ENCODE peak calls at places on chromosomes 3 and 15, in seven cellular contexts. L is bronchial epithelial cell, I is GM12865, A is hepatocyte, C is fibroblast of mammary gland, E is fibroblast of the aortic adventitia, F is fibroblast of pulmonary artery. W is an unnamed sample.

GRCh38 chr3:176767385-176767784 is 429.9 kb downstream of the TBL1XR1 start:
- DNase-seq in L (peak), I (no peak), A (no peak), C (peak), E (peak), F (peak), W (no peak)

GRCh38 chr15:67479781-67480180 is 41.1 kb upstream of the C15orf61 start:
- DNase-seq in L (no peak), I (no peak), A (no peak), C (peak), E (peak), F (peak), W (no peak)

GRCh38 chr3:62785384-62785783 is 89.8 kb downstream of the CADPS start:
- DNase-seq in L (peak), I (no peak), A (no peak), C (no peak), E (no peak), F (no peak), W (no peak)

GRCh38 chr15:44308415-44308814 is 19.9 kb downstream of the GOLM2 start:
- DNase-seq in L (no peak), I (peak), A (no peak), C (no peak), E (no peak), F (no peak), W (peak)

GRCh38 chr3:73848173-73848751 is 223.5 kb upstream of the PDZRN3 start:
- DNase-seq in L (peak), I (peak), A (peak), C (peak), E (peak), F (peak), W (no peak)

GRCh38 chr15:81373996-81374395 is at the start of gene TMC3:
- DNase-seq in L (no peak), I (no peak), A (no peak), C (no peak), E (peak), F (no peak), W (no peak)

GRCh38 chr3:32296251-32297204 is 58.0 kb downstream of the CMTM8 start:
- DNase-seq in L (peak), I (peak), A (peak), C (peak), E (peak), F (peak), W (peak)

GRCh38 chr3:62277986-62278385 is 95.4 kb downstream of the FEZF2 start:
- DNase-seq in L (no peak), I (no peak), A (no peak), C (peak), E (peak), F (no peak), W (no peak)

GRCh38 chr15:99053380-99054024 is 45.9 kb upstream of the PGPEP1L start:
- DNase-seq in L (no peak), I (no peak), A (no peak), C (no peak), E (no peak), F (no peak), W (no peak)

GRCh38 chr3:13022348-13023250 is 50.6 kb downstream of the IQSEC1 start:
- DNase-seq in L (no peak), I (peak), A (peak), C (peak), E (peak), F (peak), W (no peak)

GRCh38 chr3:106333911-106334618 is 465.3 kb upstream of the CBLB start:
- DNase-seq in L (peak), I (peak), A (no peak), C (peak), E (peak), F (peak), W (peak)

GRCh38 chr15:54594115-54594514 is 602.6 kb downstream of the RSL24D1 start:
- DNase-seq in L (no peak), I (no peak), A (no peak), C (no peak), E (no peak), F (no peak), W (peak)

GRCh38 chr15:38668433-38669159 is 104.0 kb upstream of the RASGRP1 start:
- DNase-seq in L (no peak), I (no peak), A (no peak), C (no peak), E (no peak), F (no peak), W (no peak)

GRCh38 chr3:71380096-71380495 is 203.4 kb downstream of the FOXP1 start:
- DNase-seq in L (no peak), I (no peak), A (no peak), C (peak), E (peak), F (no peak), W (no peak)

GRCh38 chr15:82140859-82141258 is 95.0 kb upstream of the MEX3B start:
- DNase-seq in L (peak), I (no peak), A (no peak), C (no peak), E (no peak), F (no peak), W (no peak)

GRCh38 chr15:101264911-101265641 is 12.2 kb downstream of the SELENOS start:
- DNase-seq in L (no peak), I (peak), A (no peak), C (no peak), E (no peak), F (no peak), W (no peak)

GRCh38 chr15:58548308-58549012 is 116.7 kb downstream of the LIPC start:
- DNase-seq in L (no peak), I (no peak), A (no peak), C (no peak), E (no peak), F (no peak), W (no peak)

GRCh38 chr15:78316211-78317077 is 17.0 kb upstream of the SKIC8 start:
- DNase-seq in L (peak), I (peak), A (peak), C (no peak), E (no peak), F (no peak), W (no peak)

GRCh38 chr3:133610031-133610430 is 36.5 kb downstream of the CDV3 start:
- DNase-seq in L (no peak), I (no peak), A (no peak), C (no peak), E (no peak), F (no peak), W (no peak)

GRCh38 chr3:54527953-54528352 is 399.9 kb downstream of the LRTM1 start:
- DNase-seq in L (no peak), I (no peak), A (no peak), C (peak), E (peak), F (peak), W (no peak)

GRCh38 chr3:142945023-142945422 is 18.5 kb downstream of the PAQR9 start:
- DNase-seq in L (no peak), I (peak), A (no peak), C (no peak), E (no peak), F (no peak), W (no peak)

GRCh38 chr3:39378092-39378491 is 5.1 kb upstream of the SLC25A38 start:
- DNase-seq in L (peak), I (peak), A (peak), C (peak), E (peak), F (peak), W (peak)

GRCh38 chr3:81702126-81702525 is 59.3 kb downstream of the GBE1 start:
- DNase-seq in L (no peak), I (no peak), A (no peak), C (no peak), E (no peak), F (no peak), W (no peak)

GRCh38 chr3:143794793-143795462 is 53.3 kb downstream of the SLC9A9 start:
- DNase-seq in L (no peak), I (no peak), A (no peak), C (no peak), E (no peak), F (no peak), W (no peak)

GRCh38 chr3:78858910-78859309 is 908.9 kb downstream of the ROBO1 start:
- DNase-seq in L (no peak), I (no peak), A (no peak), C (no peak), E (no peak), F (no peak), W (no peak)

GRCh38 chr3:184592411-184593200 is 31.0 kb downstream of the EPHB3 start:
- DNase-seq in L (no peak), I (no peak), A (peak), C (peak), E (peak), F (peak), W (no peak)

GRCh38 chr15:100968043-100968966 is 49.1 kb downstream of the LRRK1 start:
- DNase-seq in L (peak), I (peak), A (no peak), C (peak), E (peak), F (peak), W (no peak)

GRCh38 chr3:159882784-159883779 is 105.6 kb upstream of the IL12A start:
- DNase-seq in L (peak), I (no peak), A (no peak), C (peak), E (no peak), F (peak), W (no peak)

GRCh38 chr3:163809540-163809993 is 1268.7 kb downstream of the SI start:
- DNase-seq in L (no peak), I (peak), A (no peak), C (no peak), E (no peak), F (no peak), W (no peak)

GRCh38 chr15:49082960-49083359 is 36.7 kb upstream of the SECISBP2L start:
- DNase-seq in L (no peak), I (no peak), A (no peak), C (peak), E (peak), F (peak), W (no peak)

GRCh38 chr3:104102386-104102785 is 1264.3 kb upstream of the ALCAM start:
- DNase-seq in L (peak), I (peak), A (peak), C (peak), E (peak), F (peak), W (peak)

GRCh38 chr15:78642341-78642740 is 1.3 kb upstream of the CHRNB4 start:
- DNase-seq in L (no peak), I (no peak), A (no peak), C (no peak), E (no peak), F (no peak), W (no peak)

GRCh38 chr3:138625707-138626365 is 17.3 kb downstream of the FAIM start:
- DNase-seq in L (peak), I (no peak), A (no peak), C (peak), E (peak), F (peak), W (no peak)

GRCh38 chr3:123067689-123068226 is 933 bp downstream of the PDIA5 start:
- DNase-seq in L (no peak), I (peak), A (no peak), C (no peak), E (no peak), F (no peak), W (peak)

GRCh38 chr3:119604878-119605277 is 7.2 kb downstream of the PLA1A start:
- DNase-seq in L (peak), I (no peak), A (no peak), C (peak), E (peak), F (peak), W (no peak)

GRCh38 chr3:9214599-9214998 is 34.8 kb downstream of the SRGAP3 start:
- DNase-seq in L (peak), I (no peak), A (no peak), C (peak), E (peak), F (peak), W (no peak)

GRCh38 chr3:50675179-50676030 is 678 bp downstream of the DOCK3 start:
- DNase-seq in L (no peak), I (no peak), A (peak), C (no peak), E (no peak), F (no peak), W (peak)

GRCh38 chr3:35946121-35946856 is 307.0 kb downstream of the ARPP21 start:
- DNase-seq in L (peak), I (peak), A (peak), C (peak), E (peak), F (peak), W (no peak)

DNA sequence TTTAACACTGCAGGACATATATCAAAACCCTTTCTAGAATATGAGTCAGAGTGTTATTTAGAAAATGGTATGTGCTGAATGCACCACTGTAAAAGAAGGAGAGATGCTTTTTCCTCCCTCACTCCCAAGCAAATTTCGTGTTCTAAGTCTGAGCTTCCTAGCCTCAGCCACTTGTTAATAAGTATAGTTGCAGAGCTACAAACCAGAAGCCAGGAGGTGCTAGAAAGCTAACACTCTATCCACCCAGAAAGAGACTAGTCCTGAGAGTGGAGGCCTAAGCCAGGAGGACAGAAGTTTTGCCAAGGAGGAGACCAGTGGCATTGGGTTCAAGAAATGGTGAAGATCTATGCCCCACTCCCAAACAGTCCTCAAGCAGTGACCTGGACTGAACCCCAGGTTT is 40.5 kb upstream of the GYG1 start:
- DNase-seq in L (no peak), I (peak), A (no peak), C (peak), E (no peak), F (no peak), W (no peak)
- TF ChIP-seq CTCF in L (peak), I (peak), A (peak), C (peak), E (peak), F (peak), W (peak)

GRCh38 chr15:43268111-43269105 is 1.7 kb upstream of the TGM5 start:
- DNase-seq in L (no peak), I (peak), A (no peak), C (no peak), E (peak), F (no peak), W (peak)
- TF ChIP-seq CTCF in L (peak), I (peak), A (no peak), C (peak), E (peak), F (peak), W (peak)

GRCh38 chr15:25709437-25710159 is 153.5 kb downstream of the ATP10A start:
- DNase-seq in L (no peak), I (no peak), A (no peak), C (no peak), E (no peak), F (no peak), W (no peak)

GRCh38 chr15:25711691-25712090 is 151.4 kb downstream of the ATP10A start:
- DNase-seq in L (no peak), I (no peak), A (no peak), C (no peak), E (no peak), F (no peak), W (no peak)

GRCh38 chr15:25711164-25711563 is 152.0 kb downstream of the ATP10A start:
- DNase-seq in L (no peak), I (no peak), A (no peak), C (no peak), E (no peak), F (no peak), W (no peak)

GRCh38 chr15:25708391-25708790 is 154.7 kb downstream of the ATP10A start:
- DNase-seq in L (no peak), I (no peak), A (no peak), C (no peak), E (no peak), F (no peak), W (no peak)

GRCh38 chr15:25710184-25710583 is 152.9 kb downstream of the ATP10A start:
- DNase-seq in L (no peak), I (peak), A (peak), C (peak), E (peak), F (peak), W (peak)
- TF ChIP-seq CTCF in L (peak), I (peak), A (peak), C (peak), E (peak), F (peak), W (peak)

GRCh38 chr3:1087066-1087555 is 5.7 kb upstream of the CNTN6 start:
- DNase-seq in L (peak), I (no peak), A (peak), C (peak), E (peak), F (peak), W (no peak)
- TF ChIP-seq CTCF in L (no peak), I (no peak), A (peak), C (peak), E (peak), F (peak), W (no peak)

DNA sequence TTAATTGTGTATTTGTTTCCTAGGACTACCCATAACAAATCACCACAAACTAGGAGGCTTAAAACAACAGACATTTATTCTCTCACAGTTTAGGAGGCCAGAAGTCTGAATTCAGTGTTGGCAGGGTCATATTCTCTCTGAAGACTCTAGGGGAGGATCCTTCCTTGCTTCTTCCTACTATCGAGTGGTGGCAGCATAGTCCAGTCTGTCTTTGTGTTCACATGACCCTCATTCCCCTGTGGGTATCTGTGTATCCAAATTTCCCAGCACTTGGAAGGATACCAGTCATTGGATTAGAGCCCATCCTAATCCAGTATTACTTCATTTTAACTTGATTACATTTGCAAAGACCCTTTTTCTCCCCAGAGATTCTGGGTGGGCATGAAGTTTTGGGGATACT is 63.8 kb downstream of the GMPS start:
- DNase-seq in L (no peak), I (no peak), A (no peak), C (peak), E (peak), F (peak), W (no peak)
- TF ChIP-seq CTCF in L (no peak), I (no peak), A (no peak), C (peak), E (peak), F (peak), W (no peak)

DNA sequence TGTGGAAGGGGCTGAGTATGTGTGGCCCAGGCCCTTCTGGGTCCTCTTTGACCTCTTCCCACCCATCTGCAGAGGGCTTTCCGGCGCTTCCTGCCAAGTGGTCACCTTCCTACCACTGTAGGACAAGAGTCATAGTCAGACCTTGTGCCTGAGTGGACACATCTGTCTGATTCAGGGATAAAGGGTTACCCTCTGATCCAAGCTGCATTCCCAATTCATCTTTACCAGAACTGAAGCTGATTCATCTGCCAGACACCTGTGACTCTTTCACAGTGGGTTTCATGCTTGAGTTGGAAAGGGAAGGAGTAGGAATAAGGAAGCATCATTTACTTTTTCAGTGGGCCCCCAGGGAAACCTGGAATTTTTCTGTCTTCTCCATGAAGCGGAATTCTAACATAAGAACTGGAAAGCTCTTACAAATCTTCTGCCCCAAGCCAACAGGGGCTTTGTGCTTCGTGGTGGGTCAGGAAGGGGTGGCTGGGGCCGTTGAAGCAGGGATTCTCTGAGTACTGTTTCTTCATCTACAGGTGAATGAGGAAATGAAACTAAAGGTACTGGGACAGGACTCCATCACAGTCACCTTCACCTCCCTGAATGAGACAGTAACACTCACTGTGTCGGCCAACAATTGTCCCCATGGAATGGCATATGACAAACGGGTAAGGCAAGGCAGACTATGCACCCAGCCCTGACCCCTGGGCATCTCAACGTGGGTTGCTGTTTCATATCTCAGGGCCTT is 46.4 kb downstream of the C3orf20 start:
- DNase-seq in L (no peak), I (no peak), A (no peak), C (no peak), E (no peak), F (no peak), W (no peak)
- TF ChIP-seq CTCF in L (no peak), I (no peak), A (no peak), C (no peak), E (no peak), F (no peak), W (no peak)

GRCh38 chr15:76333720-76334437 is 2.7 kb upstream of the ISL2 start:
- DNase-seq in L (no peak), I (no peak), A (no peak), C (no peak), E (no peak), F (no peak), W (no peak)
- TF ChIP-seq CTCF in L (peak), I (peak), A (peak), C (peak), E (no peak), F (peak), W (no peak)

DNA sequence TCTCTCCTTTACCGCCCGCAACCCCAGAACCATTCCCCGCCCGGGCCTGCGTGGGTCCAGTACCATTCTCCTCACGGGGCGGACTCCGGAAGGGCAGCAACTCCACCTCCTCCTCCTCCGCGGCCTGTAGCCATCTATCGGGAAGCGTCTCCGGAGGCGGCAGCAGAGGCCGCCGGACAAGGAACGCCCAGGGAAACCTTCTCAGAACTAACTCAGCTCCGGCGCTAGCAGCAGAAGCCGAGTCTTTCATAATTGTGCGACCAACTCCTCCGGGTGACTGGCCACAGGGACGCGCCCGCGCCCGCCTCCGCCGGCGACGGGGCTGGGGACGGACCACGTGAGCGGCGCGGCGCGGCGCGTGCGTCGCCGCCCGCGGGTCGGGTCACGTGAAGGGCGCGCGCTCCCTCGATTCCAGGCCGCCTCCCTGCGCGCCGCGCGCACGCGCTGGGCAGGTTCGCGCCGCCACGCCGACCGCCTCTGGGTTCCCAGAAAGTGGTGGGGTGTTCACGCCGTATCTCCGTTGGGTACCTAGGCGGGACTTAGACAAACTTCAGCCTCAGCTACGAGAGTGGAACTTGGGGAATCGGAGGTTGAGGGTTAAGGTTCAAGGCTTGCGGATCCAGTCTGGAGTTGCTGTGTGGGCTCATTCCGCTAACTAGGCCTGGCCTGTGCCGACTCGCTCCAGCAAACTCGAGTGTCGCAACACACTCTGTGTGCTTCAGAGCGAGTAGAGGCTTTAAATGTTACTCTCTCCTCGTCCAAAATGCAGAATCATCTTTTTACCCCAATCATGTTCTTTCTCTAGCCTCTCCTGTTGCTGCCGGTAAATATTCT is at the start of gene TRPM7:
- DNase-seq in L (peak), I (peak), A (peak), C (peak), E (peak), F (peak), W (peak)
- TF ChIP-seq CTCF in L (no peak), I (no peak), A (no peak), C (no peak), E (peak), F (peak), W (no peak)

GRCh38 chr3:61172684-61173083 is 78.6 kb downstream of the FHIT start:
- DNase-seq in L (no peak), I (peak), A (no peak), C (no peak), E (no peak), F (no peak), W (no peak)
- TF ChIP-seq CTCF in L (no peak), I (no peak), A (no peak), C (no peak), E (no peak), F (no peak), W (no peak)